ENCODE peak calls at places on chromosome 18, in five cellular contexts. One of them, this sample, is unnamed.

GRCh38 chr18:68803371-68803770 is 5.5 kb downstream of the CCDC102B start:
- DNase-seq in upper lobe of left lung: peak
- DNase-seq in breast epithelium: no peak
- DNase-seq in H1: no peak
- DNase-seq in HCT116: no peak
- DNase-seq in this sample: peak

GRCh38 chr18:61764381-61764780 is 128.4 kb downstream of the RNF152 start:
- DNase-seq in HCT116: no peak
- DNase-seq in H1: no peak
- DNase-seq in upper lobe of left lung: no peak
- DNase-seq in breast epithelium: no peak
- DNase-seq in this sample: no peak

GRCh38 chr18:58988595-58988994 is 123.9 kb downstream of the ZNF532 start:
- DNase-seq in H1: no peak
- DNase-seq in HCT116: no peak
- DNase-seq in upper lobe of left lung: no peak
- DNase-seq in breast epithelium: no peak
- DNase-seq in this sample: no peak

GRCh38 chr18:23718243-23718720 is 29.0 kb downstream of the LAMA3 start:
- DNase-seq in H1: no peak
- DNase-seq in upper lobe of left lung: no peak
- DNase-seq in HCT116: no peak
- DNase-seq in breast epithelium: no peak
- DNase-seq in this sample: no peak

GRCh38 chr18:35389095-35389618 is 12.0 kb upstream of the ZNF396 start:
- DNase-seq in breast epithelium: no peak
- DNase-seq in H1: no peak
- DNase-seq in upper lobe of left lung: no peak
- DNase-seq in HCT116: no peak
- DNase-seq in this sample: no peak

GRCh38 chr18:79645291-79645983 is 34.2 kb upstream of the CTDP1 start:
- DNase-seq in breast epithelium: no peak
- DNase-seq in HCT116: no peak
- DNase-seq in upper lobe of left lung: no peak
- DNase-seq in H1: no peak
- DNase-seq in this sample: peak

GRCh38 chr18:46160050-46160798 is 56.0 kb downstream of the HAUS1 start:
- DNase-seq in H1: no peak
- DNase-seq in HCT116: no peak
- DNase-seq in upper lobe of left lung: no peak
- DNase-seq in breast epithelium: no peak
- DNase-seq in this sample: no peak

GRCh38 chr18:35045121-35045520 is 3.9 kb downstream of the MAPRE2 start:
- DNase-seq in H1: no peak
- DNase-seq in upper lobe of left lung: no peak
- DNase-seq in breast epithelium: no peak
- DNase-seq in HCT116: no peak
- DNase-seq in this sample: no peak

GRCh38 chr18:73752546-73752945 is 395.1 kb downstream of the FBXO15 start:
- DNase-seq in H1: no peak
- DNase-seq in HCT116: no peak
- DNase-seq in upper lobe of left lung: no peak
- DNase-seq in breast epithelium: no peak
- DNase-seq in this sample: no peak

GRCh38 chr18:55522011-55522410 is 66.0 kb downstream of the TCF4 start:
- DNase-seq in upper lobe of left lung: no peak
- DNase-seq in H1: peak
- DNase-seq in breast epithelium: no peak
- DNase-seq in HCT116: no peak
- DNase-seq in this sample: no peak
- TF ChIP-seq CTCF in upper lobe of left lung: no peak
- TF ChIP-seq CTCF in H1: no peak
- TF ChIP-seq CTCF in breast epithelium: no peak
- TF ChIP-seq CTCF in HCT116: no peak
- TF ChIP-seq CTCF in this sample: no peak

DNA sequence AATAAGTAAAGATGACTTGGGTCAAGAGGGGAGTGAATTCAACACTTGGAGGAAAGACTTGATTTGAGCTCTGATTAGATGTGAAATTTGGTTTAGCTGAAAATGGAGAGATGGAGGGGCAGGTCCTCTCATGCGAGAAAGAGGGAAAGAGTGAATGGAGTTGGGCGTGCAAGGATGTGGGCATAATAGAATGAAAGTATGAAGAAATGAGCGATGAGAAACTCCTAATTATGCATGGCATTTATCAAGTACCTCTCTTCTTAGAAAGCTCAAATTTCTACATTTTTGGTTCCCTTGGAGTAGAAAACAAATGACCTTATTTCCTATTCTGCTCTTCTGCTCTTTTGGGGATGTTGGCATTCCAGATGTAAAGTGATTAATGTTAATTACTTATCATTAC is 161.5 kb downstream of the PHLPP1 start:
- DNase-seq in breast epithelium: no peak
- DNase-seq in H1: no peak
- DNase-seq in HCT116: no peak
- DNase-seq in upper lobe of left lung: no peak
- DNase-seq in this sample: no peak
- H3K27ac ChIP-seq in breast epithelium: no peak
- H3K27ac ChIP-seq in H1: peak
- H3K27ac ChIP-seq in HCT116: no peak
- H3K27ac ChIP-seq in upper lobe of left lung: no peak
- H3K27ac ChIP-seq in this sample: no peak

DNA sequence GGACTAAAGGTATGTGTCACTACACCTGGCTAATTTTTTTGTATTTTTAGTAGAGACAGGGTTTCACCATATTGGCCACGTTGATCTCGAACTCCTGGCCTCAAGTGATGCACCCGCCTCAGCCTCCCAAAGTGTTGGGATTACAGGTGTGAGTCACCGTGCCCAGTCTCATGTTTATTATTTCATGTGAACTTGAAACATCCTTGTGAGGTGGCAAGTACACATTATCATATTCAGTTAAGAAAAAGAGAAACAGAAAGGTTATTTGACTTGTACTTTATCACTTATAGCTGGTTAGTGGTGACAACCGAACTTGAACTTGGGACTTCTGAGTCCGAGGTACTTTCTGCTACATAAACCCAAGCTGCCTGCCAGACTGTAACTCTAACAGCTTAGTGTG is 24.4 kb downstream of the ABHD3 start:
- DNase-seq in breast epithelium: no peak
- DNase-seq in H1: no peak
- DNase-seq in upper lobe of left lung: no peak
- DNase-seq in HCT116: no peak
- DNase-seq in this sample: no peak
- TF ChIP-seq POLR2AphosphoS5 in breast epithelium: no peak
- TF ChIP-seq POLR2AphosphoS5 in H1: no peak
- TF ChIP-seq POLR2AphosphoS5 in upper lobe of left lung: no peak
- TF ChIP-seq POLR2AphosphoS5 in HCT116: no peak
- TF ChIP-seq POLR2AphosphoS5 in this sample: no peak

GRCh38 chr18:72530622-72531021 is 13.5 kb downstream of the CBLN2 start:
- DNase-seq in breast epithelium: no peak
- DNase-seq in H1: no peak
- DNase-seq in HCT116: no peak
- DNase-seq in upper lobe of left lung: no peak
- DNase-seq in this sample: no peak
- TF ChIP-seq CTCF in breast epithelium: no peak
- TF ChIP-seq CTCF in H1: no peak
- TF ChIP-seq CTCF in HCT116: no peak
- TF ChIP-seq CTCF in upper lobe of left lung: no peak
- TF ChIP-seq CTCF in this sample: no peak

DNA sequence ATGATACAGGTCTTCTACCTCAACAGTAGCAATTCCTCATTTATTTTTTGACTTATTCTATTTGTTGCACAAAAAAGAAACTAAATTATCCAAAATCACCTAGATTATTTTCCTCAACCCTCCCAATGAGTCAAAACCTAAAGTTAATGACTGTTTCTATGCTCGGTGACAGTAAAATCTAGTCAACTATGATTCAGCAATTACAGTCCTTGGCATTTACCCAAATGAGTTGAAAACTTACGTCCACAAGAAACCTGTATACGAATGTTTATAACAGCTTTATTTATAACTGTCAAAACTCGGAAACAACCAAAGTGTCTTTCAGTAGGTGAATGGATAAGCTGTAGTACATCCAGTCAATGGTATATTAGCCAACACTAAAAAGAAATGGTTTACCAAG is 439.3 kb downstream of the CBLN2 start:
- DNase-seq in HCT116: no peak
- DNase-seq in H1: no peak
- DNase-seq in breast epithelium: no peak
- DNase-seq in upper lobe of left lung: no peak
- DNase-seq in this sample: no peak
- H3K27ac ChIP-seq in HCT116: no peak
- H3K27ac ChIP-seq in H1: no peak
- H3K27ac ChIP-seq in breast epithelium: no peak
- H3K27ac ChIP-seq in upper lobe of left lung: no peak
- H3K27ac ChIP-seq in this sample: no peak

This sample was measured in sigmoid colon.